ENCODE peak calls at places on chromosomes 7 and 10, in five cellular contexts. M is coronary artery, J is nephron progenitor cell, W is GM13976, Z is BE2C. S is an unnamed sample.

GRCh38 chr7:90540406-90540805 is 55.7 kb upstream of the CDK14 start:
- DNase-seq in M (no peak), J (no peak), W (no peak), Z (no peak), S (no peak)

GRCh38 chr10:25895856-25896255 is 38.2 kb upstream of the MYO3A start:
- DNase-seq in M (no peak), J (no peak), W (no peak), Z (no peak), S (no peak)

GRCh38 chr10:14153570-14154055 is 177.1 kb downstream of the FRMD4A start:
- DNase-seq in M (no peak), J (peak; percentile 9), W (no peak), Z (peak; percentile 24), S (no peak)

GRCh38 chr10:123993534-123994416 is 99.6 kb downstream of the CHST15 start:
- DNase-seq in M (peak; percentile 64), J (no peak), W (peak; percentile 34), Z (no peak), S (peak; percentile 63)

GRCh38 chr10:126006264-126006663 is 109.9 kb downstream of the FANK1 start:
- DNase-seq in M (no peak), J (no peak), W (no peak), Z (no peak), S (no peak)

GRCh38 chr7:30795161-30795943 is 24.1 kb downstream of the MINDY4 start:
- DNase-seq in M (no peak), J (peak; percentile 36), W (no peak), Z (no peak), S (peak; percentile 68)

GRCh38 chr10:45308707-45309106 is 6.7 kb downstream of the OR13A1 start:
- DNase-seq in M (no peak), J (no peak), W (peak; percentile 32), Z (no peak), S (no peak)

GRCh38 chr7:146090023-146090645 is 26.5 kb upstream of the CNTNAP2 start:
- DNase-seq in M (no peak), J (peak; percentile 4), W (peak; percentile 49), Z (no peak), S (no peak)

GRCh38 chr7:32378991-32379390 is 111.2 kb downstream of the LSM5 start:
- DNase-seq in M (no peak), J (no peak), W (no peak), Z (peak; percentile 20), S (peak; percentile 51)

GRCh38 chr10:106175760-106176377 is 988.6 kb downstream of the SORCS1 start:
- DNase-seq in M (no peak), J (no peak), W (peak; percentile 9), Z (no peak), S (no peak)
- TF ChIP-seq CTCF in M (no peak), J (peak; percentile 53), W (no peak), Z (peak; percentile 56), S (peak; percentile 64)

GRCh38 chr7:149868638-149869290 is 5.0 kb upstream of the ATP6V0E2 start:
- DNase-seq in M (peak; percentile 55), J (no peak), W (no peak), Z (no peak), S (no peak)
- TF ChIP-seq CTCF in M (no peak), J (no peak), W (no peak), Z (no peak), S (no peak)

GRCh38 chr10:130689743-130690626 is 553.8 kb downstream of the GLRX3 start:
- DNase-seq in M (no peak), J (no peak), W (no peak), Z (no peak), S (no peak)

GRCh38 chr10:130687566-130687965 is 551.4 kb downstream of the GLRX3 start:
- DNase-seq in M (no peak), J (no peak), W (no peak), Z (no peak), S (no peak)

GRCh38 chr10:130691787-130692186 is 555.6 kb downstream of the GLRX3 start:
- DNase-seq in M (no peak), J (no peak), W (no peak), Z (no peak), S (no peak)

DNA sequence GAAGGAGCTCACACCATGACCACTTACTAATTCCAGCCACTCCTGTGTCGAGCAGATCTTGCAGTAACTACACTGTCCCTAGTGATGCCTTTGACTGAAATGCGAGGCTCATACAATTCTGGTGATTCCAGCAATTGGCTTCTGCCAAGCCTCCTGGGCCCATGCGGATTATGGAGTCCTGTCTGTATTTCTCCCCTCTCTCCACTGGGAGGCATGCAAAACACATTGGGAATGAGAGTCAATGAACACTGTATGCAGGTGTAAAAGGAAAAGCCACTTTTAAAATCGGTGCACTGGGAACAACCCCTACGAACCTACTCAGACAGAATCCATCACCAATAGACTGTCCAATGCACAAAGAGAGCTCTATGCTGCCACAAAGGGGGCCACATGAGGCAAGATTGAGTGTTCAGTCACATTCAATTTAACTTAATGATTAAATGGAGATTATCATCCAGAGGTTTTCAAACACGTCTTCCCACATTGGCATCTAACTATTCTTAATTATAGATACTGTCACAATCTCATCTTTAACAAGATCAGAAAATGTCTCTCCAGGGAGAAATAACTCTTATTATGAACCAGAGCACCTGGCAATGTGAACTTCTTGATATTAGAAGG is 550.6 kb downstream of the GLRX3 start:
- DNase-seq in M (no peak), J (peak; percentile 14), W (no peak), Z (no peak), S (no peak)
- TF ChIP-seq CTCF in M (no peak), J (peak; percentile 58), W (no peak), Z (no peak), S (no peak)

GRCh38 chr7:132001166-132001565 is 444.7 kb upstream of the PODXL start:
- DNase-seq in M (no peak), J (no peak), W (no peak), Z (no peak), S (no peak)

GRCh38 chr7:131999193-131999592 is 442.8 kb upstream of the PODXL start:
- DNase-seq in M (no peak), J (no peak), W (no peak), Z (no peak), S (no peak)

GRCh38 chr7:132009778-132010177 is 453.4 kb upstream of the PODXL start:
- DNase-seq in M (no peak), J (no peak), W (no peak), Z (peak; percentile 37), S (no peak)

GRCh38 chr7:132002343-132002968 is 446.0 kb upstream of the PODXL start:
- DNase-seq in M (no peak), J (no peak), W (no peak), Z (no peak), S (no peak)

GRCh38 chr7:132004528-132004927 is 448.1 kb upstream of the PODXL start:
- DNase-seq in M (no peak), J (no peak), W (no peak), Z (peak; percentile 89), S (no peak)
- TF ChIP-seq CTCF in M (no peak), J (no peak), W (no peak), Z (peak; percentile 91), S (no peak)

DNA sequence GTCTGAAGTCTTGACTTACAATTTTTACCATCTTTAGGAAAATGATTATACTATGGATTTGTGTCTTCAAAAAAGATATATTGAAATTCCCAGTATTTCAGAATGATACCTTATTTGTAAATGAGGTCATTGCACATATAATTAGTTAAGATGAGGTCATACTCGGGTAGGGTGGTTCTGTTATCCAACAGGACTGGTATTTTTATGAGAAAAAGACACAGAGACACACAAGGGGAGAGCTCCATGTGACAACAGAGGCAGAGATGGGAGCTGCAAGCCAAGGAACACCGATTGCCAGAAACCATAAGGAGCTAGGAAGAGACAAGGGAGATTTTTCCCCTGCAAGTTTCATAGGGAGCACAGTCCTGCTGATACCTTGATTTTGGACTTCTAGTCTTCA is 356.9 kb downstream of the ARL4A start:
- DNase-seq in M (no peak), J (no peak), W (no peak), Z (no peak), S (no peak)
- TF ChIP-seq CTCF in M (no peak), J (no peak), W (no peak), Z (no peak), S (no peak)

GRCh38 chr10:21364196-21365114 is 161.0 kb downstream of the SKIDA1 start:
- DNase-seq in M (no peak), J (peak; percentile 25), W (no peak), Z (peak; percentile 35), S (no peak)
- TF ChIP-seq CTCF in M (no peak), J (no peak), W (no peak), Z (no peak), S (no peak)

DNA sequence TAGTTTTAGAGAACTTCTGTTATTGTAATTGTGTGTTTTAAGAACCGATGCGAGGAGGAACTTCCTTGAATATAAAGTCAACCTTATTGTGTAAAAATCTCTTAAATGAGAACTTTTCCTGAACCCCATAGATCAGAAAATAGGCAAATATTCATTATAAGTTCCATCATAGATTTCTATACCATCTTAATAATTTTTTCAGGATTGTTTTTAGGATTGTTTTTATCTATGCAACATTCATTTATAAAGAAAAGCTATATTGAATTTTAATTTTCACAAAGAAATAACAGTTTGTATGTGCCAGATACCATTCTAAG is 1.7 kb upstream of the SMNDC1 start:
- DNase-seq in M (no peak), J (no peak), W (no peak), Z (no peak), S (no peak)
- TF ChIP-seq CTCF in M (no peak), J (no peak), W (no peak), Z (no peak), S (no peak)

GRCh38 chr7:77657427-77658331 is 38.6 kb upstream of the RSBN1L start:
- DNase-seq in M (no peak), J (no peak), W (peak; percentile 58), Z (peak; percentile 24), S (no peak)
- TF ChIP-seq CTCF in M (no peak), J (peak; percentile 48), W (peak; percentile 27), Z (peak; percentile 73), S (peak; percentile 69)